ENCODE peak calls at places on chromosome 11, in eight cellular contexts. One of them, this sample, is unnamed. For H3K9me3, the result is how much of the 10 kb centered on the place peaks cover.

GRCh38 chr11:98589975-98590374 is 430.8 kb upstream of the CNTN5 start:
- DNase-seq in CD8-positive, alpha-beta memory T cell: no peak
- DNase-seq in naive thymus-derived CD4-positive, alpha-beta T cell: no peak
- DNase-seq in upper lobe of right lung: no peak
- DNase-seq in WERI-Rb-1: no peak
- DNase-seq in Caco-2: no peak
- DNase-seq in aorta: no peak
- DNase-seq in HAP-1: no peak
- DNase-seq in this sample: no peak

GRCh38 chr11:69653406-69653960 is 12.5 kb downstream of the CCND1 start:
- DNase-seq in CD8-positive, alpha-beta memory T cell: no peak
- DNase-seq in naive thymus-derived CD4-positive, alpha-beta T cell: no peak
- DNase-seq in upper lobe of right lung: peak
- DNase-seq in WERI-Rb-1: no peak
- DNase-seq in Caco-2: no peak
- DNase-seq in aorta: peak
- DNase-seq in HAP-1: no peak
- DNase-seq in this sample: no peak

GRCh38 chr11:970319-970871 is 44.7 kb downstream of the AP2A2 start:
- DNase-seq in CD8-positive, alpha-beta memory T cell: peak
- DNase-seq in naive thymus-derived CD4-positive, alpha-beta T cell: peak
- DNase-seq in upper lobe of right lung: no peak
- DNase-seq in WERI-Rb-1: no peak
- DNase-seq in Caco-2: no peak
- DNase-seq in aorta: no peak
- DNase-seq in HAP-1: no peak
- DNase-seq in this sample: no peak

GRCh38 chr11:34492806-34493414 is 20.7 kb downstream of the ELF5 start:
- DNase-seq in CD8-positive, alpha-beta memory T cell: peak
- DNase-seq in naive thymus-derived CD4-positive, alpha-beta T cell: no peak
- DNase-seq in upper lobe of right lung: no peak
- DNase-seq in WERI-Rb-1: peak
- DNase-seq in Caco-2: peak
- DNase-seq in aorta: no peak
- DNase-seq in HAP-1: peak
- DNase-seq in this sample: no peak

GRCh38 chr11:34427171-34427805 is 11.4 kb upstream of the CAT start:
- DNase-seq in CD8-positive, alpha-beta memory T cell: no peak
- DNase-seq in naive thymus-derived CD4-positive, alpha-beta T cell: no peak
- DNase-seq in upper lobe of right lung: no peak
- DNase-seq in WERI-Rb-1: no peak
- DNase-seq in Caco-2: peak
- DNase-seq in aorta: no peak
- DNase-seq in HAP-1: no peak
- DNase-seq in this sample: no peak

GRCh38 chr11:36818410-36818809 is 220.4 kb upstream of the RAG2 start:
- DNase-seq in CD8-positive, alpha-beta memory T cell: no peak
- DNase-seq in naive thymus-derived CD4-positive, alpha-beta T cell: no peak
- DNase-seq in upper lobe of right lung: no peak
- DNase-seq in WERI-Rb-1: peak
- DNase-seq in Caco-2: peak
- DNase-seq in aorta: no peak
- DNase-seq in HAP-1: no peak
- DNase-seq in this sample: no peak

GRCh38 chr11:95684701-95685100 is 104.9 kb downstream of the FAM76B start:
- DNase-seq in CD8-positive, alpha-beta memory T cell: no peak
- DNase-seq in naive thymus-derived CD4-positive, alpha-beta T cell: no peak
- DNase-seq in upper lobe of right lung: no peak
- DNase-seq in WERI-Rb-1: no peak
- DNase-seq in Caco-2: no peak
- DNase-seq in aorta: no peak
- DNase-seq in HAP-1: no peak
- DNase-seq in this sample: no peak

GRCh38 chr11:123899792-123900191 is 2.2 kb upstream of the OR8D4 start:
- DNase-seq in CD8-positive, alpha-beta memory T cell: no peak
- DNase-seq in naive thymus-derived CD4-positive, alpha-beta T cell: no peak
- DNase-seq in upper lobe of right lung: no peak
- DNase-seq in WERI-Rb-1: no peak
- DNase-seq in Caco-2: no peak
- DNase-seq in aorta: no peak
- DNase-seq in HAP-1: no peak
- DNase-seq in this sample: no peak

GRCh38 chr11:104254347-104254746 is 90.4 kb upstream of the PDGFD start:
- DNase-seq in CD8-positive, alpha-beta memory T cell: no peak
- DNase-seq in naive thymus-derived CD4-positive, alpha-beta T cell: no peak
- DNase-seq in upper lobe of right lung: peak
- DNase-seq in WERI-Rb-1: peak
- DNase-seq in Caco-2: peak
- DNase-seq in aorta: no peak
- DNase-seq in HAP-1: peak
- DNase-seq in this sample: no peak

GRCh38 chr11:16367252-16367651 is 10.9 kb upstream of the SOX6 start:
- DNase-seq in CD8-positive, alpha-beta memory T cell: no peak
- DNase-seq in naive thymus-derived CD4-positive, alpha-beta T cell: no peak
- DNase-seq in upper lobe of right lung: no peak
- DNase-seq in WERI-Rb-1: no peak
- DNase-seq in Caco-2: no peak
- DNase-seq in aorta: no peak
- DNase-seq in HAP-1: no peak
- DNase-seq in this sample: no peak

GRCh38 chr11:31355817-31356216 is 13.7 kb downstream of the DCDC1 start:
- DNase-seq in CD8-positive, alpha-beta memory T cell: no peak
- DNase-seq in naive thymus-derived CD4-positive, alpha-beta T cell: no peak
- DNase-seq in upper lobe of right lung: no peak
- DNase-seq in WERI-Rb-1: no peak
- DNase-seq in Caco-2: no peak
- DNase-seq in aorta: no peak
- DNase-seq in HAP-1: no peak
- DNase-seq in this sample: no peak

GRCh38 chr11:93591247-93591898 is 48.2 kb upstream of the SMCO4 start:
- DNase-seq in CD8-positive, alpha-beta memory T cell: no peak
- DNase-seq in naive thymus-derived CD4-positive, alpha-beta T cell: no peak
- DNase-seq in upper lobe of right lung: no peak
- DNase-seq in WERI-Rb-1: no peak
- DNase-seq in Caco-2: no peak
- DNase-seq in aorta: no peak
- DNase-seq in HAP-1: no peak
- DNase-seq in this sample: no peak

GRCh38 chr11:112216591-112217105 is 9.6 kb upstream of the PTS start:
- DNase-seq in CD8-positive, alpha-beta memory T cell: no peak
- DNase-seq in naive thymus-derived CD4-positive, alpha-beta T cell: no peak
- DNase-seq in upper lobe of right lung: no peak
- DNase-seq in WERI-Rb-1: no peak
- DNase-seq in Caco-2: no peak
- DNase-seq in aorta: no peak
- DNase-seq in HAP-1: no peak
- DNase-seq in this sample: no peak

GRCh38 chr11:70511345-70511744 is 113.0 kb downstream of the CTTN start:
- DNase-seq in CD8-positive, alpha-beta memory T cell: no peak
- DNase-seq in naive thymus-derived CD4-positive, alpha-beta T cell: no peak
- DNase-seq in upper lobe of right lung: no peak
- DNase-seq in WERI-Rb-1: no peak
- DNase-seq in Caco-2: no peak
- DNase-seq in aorta: no peak
- DNase-seq in HAP-1: no peak
- DNase-seq in this sample: no peak

GRCh38 chr11:120539681-120540369 is 28.3 kb downstream of the GRIK4 start:
- DNase-seq in CD8-positive, alpha-beta memory T cell: no peak
- DNase-seq in naive thymus-derived CD4-positive, alpha-beta T cell: no peak
- DNase-seq in upper lobe of right lung: no peak
- DNase-seq in WERI-Rb-1: no peak
- DNase-seq in Caco-2: no peak
- DNase-seq in aorta: no peak
- DNase-seq in HAP-1: no peak
- DNase-seq in this sample: no peak

GRCh38 chr11:101180481-101180880 is 50.9 kb upstream of the PGR start:
- DNase-seq in CD8-positive, alpha-beta memory T cell: no peak
- DNase-seq in naive thymus-derived CD4-positive, alpha-beta T cell: no peak
- DNase-seq in upper lobe of right lung: no peak
- DNase-seq in WERI-Rb-1: peak
- DNase-seq in Caco-2: no peak
- DNase-seq in aorta: no peak
- DNase-seq in HAP-1: no peak
- DNase-seq in this sample: no peak

DNA sequence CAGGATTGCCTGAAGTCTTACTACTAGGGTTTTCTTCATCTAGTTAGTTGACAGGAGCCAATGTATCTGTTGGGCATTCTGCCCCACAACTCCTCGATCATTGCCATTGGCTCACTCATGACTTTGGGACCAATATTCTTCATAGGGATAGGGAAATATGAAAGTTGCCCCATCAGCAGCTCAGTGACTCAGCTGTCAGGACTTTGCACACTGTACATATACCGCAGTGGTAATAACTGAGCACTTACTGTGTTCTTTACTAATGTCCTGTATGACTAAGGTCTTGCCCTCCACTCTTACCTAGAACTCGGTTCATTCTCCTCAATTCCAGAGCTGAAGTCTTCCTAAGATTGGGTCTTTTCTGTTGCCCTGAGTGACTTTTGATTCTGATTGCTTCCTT is 46.8 kb upstream of the PGR start:
- DNase-seq in CD8-positive, alpha-beta memory T cell: no peak
- DNase-seq in naive thymus-derived CD4-positive, alpha-beta T cell: no peak
- DNase-seq in upper lobe of right lung: no peak
- DNase-seq in WERI-Rb-1: no peak
- DNase-seq in Caco-2: no peak
- DNase-seq in aorta: no peak
- DNase-seq in HAP-1: no peak
- DNase-seq in this sample: no peak
- H3K9me3 ChIP-seq in CD8-positive, alpha-beta memory T cell: under half
- H3K9me3 ChIP-seq in naive thymus-derived CD4-positive, alpha-beta T cell: under half
- H3K9me3 ChIP-seq in upper lobe of right lung: under half
- H3K9me3 ChIP-seq in WERI-Rb-1: under half
- H3K9me3 ChIP-seq in Caco-2: under half
- H3K9me3 ChIP-seq in aorta: under half
- H3K9me3 ChIP-seq in HAP-1: under half
- H3K9me3 ChIP-seq in this sample: under half

DNA sequence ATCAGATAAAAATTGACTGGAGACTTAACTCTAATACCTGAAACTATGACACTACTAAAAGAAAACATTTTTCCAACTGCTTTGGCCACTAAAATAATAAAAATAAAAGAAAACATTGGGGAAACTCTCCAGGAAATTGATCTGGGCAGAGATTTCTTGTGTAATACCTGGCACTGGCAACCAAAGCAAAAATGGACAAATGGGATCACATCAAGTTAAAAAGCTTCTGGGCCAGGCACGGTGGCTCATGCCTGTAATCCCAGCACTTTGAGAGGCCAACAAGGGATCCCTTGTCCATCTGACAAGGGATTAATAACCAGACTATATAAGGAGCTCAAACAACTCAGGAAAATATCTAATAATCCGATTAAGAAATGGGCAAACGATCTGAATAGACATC is 64.6 kb upstream of the RAB1B start:
- DNase-seq in CD8-positive, alpha-beta memory T cell: no peak
- DNase-seq in naive thymus-derived CD4-positive, alpha-beta T cell: no peak
- DNase-seq in upper lobe of right lung: no peak
- DNase-seq in WERI-Rb-1: no peak
- DNase-seq in Caco-2: no peak
- DNase-seq in aorta: no peak
- DNase-seq in HAP-1: no peak
- DNase-seq in this sample: no peak
- H3K9me3 ChIP-seq in CD8-positive, alpha-beta memory T cell: under half
- H3K9me3 ChIP-seq in naive thymus-derived CD4-positive, alpha-beta T cell: under half
- H3K9me3 ChIP-seq in upper lobe of right lung: under half
- H3K9me3 ChIP-seq in WERI-Rb-1: under half
- H3K9me3 ChIP-seq in Caco-2: under half
- H3K9me3 ChIP-seq in aorta: under half
- H3K9me3 ChIP-seq in HAP-1: under half
- H3K9me3 ChIP-seq in this sample: under half

DNA sequence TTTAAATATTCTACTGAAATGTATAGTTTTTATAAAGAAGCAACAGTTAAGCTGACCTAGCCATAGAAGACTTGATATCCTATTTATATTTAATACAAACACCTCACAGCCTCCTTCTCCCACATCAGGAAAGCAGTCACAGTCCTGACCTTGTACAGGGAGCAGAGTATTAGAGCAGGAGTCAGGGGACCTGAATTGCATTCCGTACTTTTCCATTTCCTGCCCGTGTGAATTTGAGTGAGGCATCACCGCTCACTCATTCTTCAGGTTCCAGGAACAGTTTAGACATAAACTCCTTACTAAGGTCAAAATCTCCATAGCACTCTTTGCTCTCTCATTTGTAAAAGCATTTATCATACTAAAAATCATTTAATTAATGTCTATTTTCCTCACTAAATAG is 482.5 kb upstream of the FAT3 start:
- DNase-seq in CD8-positive, alpha-beta memory T cell: no peak
- DNase-seq in naive thymus-derived CD4-positive, alpha-beta T cell: no peak
- DNase-seq in upper lobe of right lung: no peak
- DNase-seq in WERI-Rb-1: no peak
- DNase-seq in Caco-2: peak
- DNase-seq in aorta: no peak
- DNase-seq in HAP-1: no peak
- DNase-seq in this sample: no peak
- H3K9me3 ChIP-seq in CD8-positive, alpha-beta memory T cell: under half
- H3K9me3 ChIP-seq in naive thymus-derived CD4-positive, alpha-beta T cell: under half
- H3K9me3 ChIP-seq in upper lobe of right lung: under half
- H3K9me3 ChIP-seq in WERI-Rb-1: under half
- H3K9me3 ChIP-seq in Caco-2: under half
- H3K9me3 ChIP-seq in aorta: under half
- H3K9me3 ChIP-seq in HAP-1: under half
- H3K9me3 ChIP-seq in this sample: under half

DNA sequence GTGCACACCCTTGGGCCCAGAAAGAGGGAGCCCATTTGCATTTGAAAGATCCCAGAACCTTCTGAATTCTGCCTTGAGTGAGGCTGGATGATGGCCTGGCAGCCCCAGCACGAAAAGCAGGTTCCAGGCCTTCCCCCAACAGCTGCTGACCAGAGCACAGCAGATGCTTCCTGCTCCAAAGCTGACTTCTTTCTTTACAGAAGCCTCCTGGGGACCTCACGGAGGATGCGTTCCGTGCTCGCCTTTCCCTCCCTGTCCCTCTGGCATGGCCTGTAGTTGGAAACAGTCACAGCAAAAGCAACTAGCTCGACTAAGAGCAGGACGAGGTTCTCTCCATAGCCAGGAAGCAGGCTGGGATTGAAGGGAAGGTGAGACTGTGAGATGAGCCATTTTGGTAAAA is 107.7 kb upstream of the B3GAT1 start:
- DNase-seq in CD8-positive, alpha-beta memory T cell: no peak
- DNase-seq in naive thymus-derived CD4-positive, alpha-beta T cell: no peak
- DNase-seq in upper lobe of right lung: no peak
- DNase-seq in WERI-Rb-1: no peak
- DNase-seq in Caco-2: no peak
- DNase-seq in aorta: peak
- DNase-seq in HAP-1: no peak
- DNase-seq in this sample: no peak
- H3K9me3 ChIP-seq in CD8-positive, alpha-beta memory T cell: under half
- H3K9me3 ChIP-seq in naive thymus-derived CD4-positive, alpha-beta T cell: under half
- H3K9me3 ChIP-seq in upper lobe of right lung: under half
- H3K9me3 ChIP-seq in WERI-Rb-1: under half
- H3K9me3 ChIP-seq in Caco-2: under half
- H3K9me3 ChIP-seq in aorta: under half
- H3K9me3 ChIP-seq in HAP-1: under half
- H3K9me3 ChIP-seq in this sample: under half

GRCh38 chr11:50073113-50074105 is 40.7 kb downstream of the OR4C45 start:
- DNase-seq in CD8-positive, alpha-beta memory T cell: no peak
- DNase-seq in naive thymus-derived CD4-positive, alpha-beta T cell: no peak
- DNase-seq in upper lobe of right lung: no peak
- DNase-seq in WERI-Rb-1: no peak
- DNase-seq in Caco-2: no peak
- DNase-seq in aorta: no peak
- DNase-seq in HAP-1: no peak
- DNase-seq in this sample: no peak
- H3K9me3 ChIP-seq in CD8-positive, alpha-beta memory T cell: under half
- H3K9me3 ChIP-seq in naive thymus-derived CD4-positive, alpha-beta T cell: under half
- H3K9me3 ChIP-seq in upper lobe of right lung: under half
- H3K9me3 ChIP-seq in WERI-Rb-1: under half
- H3K9me3 ChIP-seq in Caco-2: under half
- H3K9me3 ChIP-seq in aorta: under half
- H3K9me3 ChIP-seq in HAP-1: under half
- H3K9me3 ChIP-seq in this sample: under half